ENCODE peak calls at places on chromosomes 16 and 17, in nine cellular contexts. N is RWPE1; A is A172; B is NCI-H1417; Z is T-helper 1 cell; X is stomach; H is iris pigment epithelial cell; Q is kidney glomerular epithelial cell; C is CD8-positive, alpha-beta T cell. I is an unnamed sample.

GRCh38 chr17:31291820-31292219 is 5.2 kb downstream of the OMG start:
- DNase-seq in N (no peak), A (no peak), B (no peak), Z (no peak), X (no peak), H (peak), Q (no peak), C (no peak), I (no peak)

GRCh38 chr16:89436362-89436761 is 54.0 kb downstream of the ANKRD11 start:
- DNase-seq in N (no peak), A (no peak), B (no peak), Z (no peak), X (no peak), H (no peak), Q (no peak), C (no peak), I (no peak)

GRCh38 chr16:15898654-15899053 is 10.3 kb upstream of the CEP20 start:
- DNase-seq in N (no peak), A (no peak), B (no peak), Z (no peak), X (no peak), H (no peak), Q (no peak), C (no peak), I (no peak)

GRCh38 chr17:66002807-66003206 is 189.1 kb downstream of the CEP112 start:
- DNase-seq in N (no peak), A (no peak), B (no peak), Z (no peak), X (no peak), H (peak), Q (no peak), C (no peak), I (no peak)

GRCh38 chr17:21171970-21172510 is 41.9 kb downstream of the TMEM11 start:
- DNase-seq in N (no peak), A (no peak), B (no peak), Z (no peak), X (no peak), H (no peak), Q (no peak), C (no peak), I (no peak)

GRCh38 chr16:1781254-1781653 is 1.1 kb downstream of the SPSB3 start:
- DNase-seq in N (no peak), A (no peak), B (no peak), Z (peak), X (no peak), H (no peak), Q (no peak), C (no peak), I (no peak)

GRCh38 chr17:63550816-63551639 is 751 bp downstream of the DCAF7 start:
- DNase-seq in N (peak), A (peak), B (peak), Z (no peak), X (peak), H (peak), Q (peak), C (no peak), I (no peak)

GRCh38 chr16:1499756-1500464 is 6.8 kb downstream of the TELO2 start:
- DNase-seq in N (no peak), A (no peak), B (no peak), Z (no peak), X (no peak), H (no peak), Q (no peak), C (no peak), I (no peak)

GRCh38 chr17:57337390-57337789 is 81.1 kb downstream of the MSI2 start:
- DNase-seq in N (no peak), A (no peak), B (no peak), Z (no peak), X (no peak), H (no peak), Q (no peak), C (no peak), I (no peak)

GRCh38 chr17:33012522-33013033 is 20.9 kb downstream of the SPACA3 start:
- DNase-seq in N (peak), A (peak), B (no peak), Z (no peak), X (no peak), H (peak), Q (peak), C (no peak), I (no peak)

GRCh38 chr17:20896153-20896649 is 146.6 kb downstream of the USP22 start:
- DNase-seq in N (no peak), A (no peak), B (peak), Z (no peak), X (peak), H (peak), Q (no peak), C (no peak), I (no peak)

GRCh38 chr17:13067629-13068303 is 49.9 kb upstream of the ELAC2 start:
- DNase-seq in N (no peak), A (no peak), B (no peak), Z (no peak), X (no peak), H (no peak), Q (no peak), C (no peak), I (no peak)

GRCh38 chr17:45261577-45262515 is at the start of gene SPATA32:
- DNase-seq in N (no peak), A (peak), B (no peak), Z (peak), X (peak), H (peak), Q (no peak), C (peak), I (no peak)

GRCh38 chr17:29572691-29573557 is 4.4 kb downstream of the TP53I13 start:
- DNase-seq in N (no peak), A (no peak), B (no peak), Z (no peak), X (peak), H (peak), Q (no peak), C (no peak), I (no peak)

GRCh38 chr16:8109510-8110369 is 480.6 kb downstream of the TMEM114 start:
- DNase-seq in N (no peak), A (peak), B (no peak), Z (no peak), X (no peak), H (no peak), Q (no peak), C (no peak), I (no peak)

GRCh38 chr17:64202683-64203430 is 60.2 kb downstream of the TEX2 start:
- DNase-seq in N (peak), A (peak), B (no peak), Z (no peak), X (no peak), H (peak), Q (peak), C (no peak), I (peak)

GRCh38 chr16:138049-138417 is 440 bp downstream of the NPRL3 start:
- DNase-seq in N (peak), A (no peak), B (peak), Z (no peak), X (no peak), H (no peak), Q (no peak), C (no peak), I (no peak)

GRCh38 chr17:50173335-50173941 is 7.6 kb downstream of the SGCA start:
- DNase-seq in N (no peak), A (peak), B (no peak), Z (no peak), X (no peak), H (peak), Q (peak), C (no peak), I (no peak)

GRCh38 chr17:80861892-80862291 is 129.7 kb upstream of the CHMP6 start:
- DNase-seq in N (peak), A (no peak), B (peak), Z (no peak), X (no peak), H (peak), Q (no peak), C (no peak), I (no peak)

GRCh38 chr17:64343833-64344637 is 46.6 kb downstream of the PECAM1 start:
- DNase-seq in N (no peak), A (peak), B (peak), Z (no peak), X (peak), H (peak), Q (peak), C (no peak), I (no peak)

GRCh38 chr16:16021988-16022682 is 72.7 kb downstream of the ABCC1 start:
- DNase-seq in N (peak), A (peak), B (no peak), Z (no peak), X (peak), H (peak), Q (peak), C (no peak), I (peak)

GRCh38 chr16:74309789-74310781 is 13.5 kb downstream of the PSMD7 start:
- DNase-seq in N (peak), A (peak), B (no peak), Z (no peak), X (no peak), H (peak), Q (peak), C (no peak), I (no peak)

GRCh38 chr16:50151744-50152143 is 1.4 kb upstream of the TENT4B start:
- DNase-seq in N (no peak), A (no peak), B (no peak), Z (no peak), X (no peak), H (no peak), Q (no peak), C (no peak), I (no peak)

GRCh38 chr17:81549031-81549557 is 3.1 kb downstream of the FAAP100 start:
- DNase-seq in N (no peak), A (no peak), B (no peak), Z (no peak), X (no peak), H (no peak), Q (no peak), C (no peak), I (no peak)

GRCh38 chr17:9290226-9290613 is 268.9 kb downstream of the NTN1 start:
- DNase-seq in N (no peak), A (no peak), B (peak), Z (no peak), X (no peak), H (no peak), Q (no peak), C (no peak), I (no peak)

GRCh38 chr17:78572277-78573205 is 4.7 kb downstream of the DNAH17 start:
- DNase-seq in N (no peak), A (no peak), B (no peak), Z (no peak), X (no peak), H (no peak), Q (no peak), C (no peak), I (no peak)

I was measured in esophagus muscularis mucosa.